ENCODE peak calls at places on chromosomes 6 and 20, in four cellular contexts. M, Q, H and P are unnamed samples. For H3K4me1, the result is how much of the 10 kb centered on the place peaks cover.

GRCh38 chr20:46206025-46206424 is 87.9 kb downstream of the CD40 start:
- DNase-seq in M (peak), Q (peak), H (no peak), P (no peak)

GRCh38 chr6:84979541-84979940 is 215.1 kb upstream of the TBX18 start:
- DNase-seq in M (no peak), Q (no peak), H (no peak), P (no peak)

GRCh38 chr6:130425532-130425931 is 59.7 kb downstream of the TMEM200A start:
- DNase-seq in M (peak), Q (no peak), H (no peak), P (no peak)

GRCh38 chr6:37550436-37550835 is 50.7 kb upstream of the CCDC167 start:
- DNase-seq in M (peak), Q (no peak), H (no peak), P (no peak)

GRCh38 chr20:32585519-32586127 is 490 bp upstream of the NOL4L start:
- DNase-seq in M (no peak), Q (no peak), H (no peak), P (no peak)

GRCh38 chr20:40938020-40938419 is 90.6 kb upstream of the TOP1 start:
- DNase-seq in M (no peak), Q (no peak), H (no peak), P (no peak)

GRCh38 chr6:132101550-132101949 is 150.4 kb upstream of the CCN2 start:
- DNase-seq in M (no peak), Q (no peak), H (no peak), P (no peak)

GRCh38 chr6:25579902-25580495 is 72.0 kb upstream of the SCGN start:
- DNase-seq in M (no peak), Q (no peak), H (no peak), P (no peak)

GRCh38 chr6:22149081-22149480 is 147.8 kb downstream of the PRL start:
- DNase-seq in M (no peak), Q (no peak), H (no peak), P (no peak)

GRCh38 chr6:110822248-110822647 is 7.0 kb upstream of the CDK19 start:
- DNase-seq in M (no peak), Q (no peak), H (no peak), P (no peak)

DNA sequence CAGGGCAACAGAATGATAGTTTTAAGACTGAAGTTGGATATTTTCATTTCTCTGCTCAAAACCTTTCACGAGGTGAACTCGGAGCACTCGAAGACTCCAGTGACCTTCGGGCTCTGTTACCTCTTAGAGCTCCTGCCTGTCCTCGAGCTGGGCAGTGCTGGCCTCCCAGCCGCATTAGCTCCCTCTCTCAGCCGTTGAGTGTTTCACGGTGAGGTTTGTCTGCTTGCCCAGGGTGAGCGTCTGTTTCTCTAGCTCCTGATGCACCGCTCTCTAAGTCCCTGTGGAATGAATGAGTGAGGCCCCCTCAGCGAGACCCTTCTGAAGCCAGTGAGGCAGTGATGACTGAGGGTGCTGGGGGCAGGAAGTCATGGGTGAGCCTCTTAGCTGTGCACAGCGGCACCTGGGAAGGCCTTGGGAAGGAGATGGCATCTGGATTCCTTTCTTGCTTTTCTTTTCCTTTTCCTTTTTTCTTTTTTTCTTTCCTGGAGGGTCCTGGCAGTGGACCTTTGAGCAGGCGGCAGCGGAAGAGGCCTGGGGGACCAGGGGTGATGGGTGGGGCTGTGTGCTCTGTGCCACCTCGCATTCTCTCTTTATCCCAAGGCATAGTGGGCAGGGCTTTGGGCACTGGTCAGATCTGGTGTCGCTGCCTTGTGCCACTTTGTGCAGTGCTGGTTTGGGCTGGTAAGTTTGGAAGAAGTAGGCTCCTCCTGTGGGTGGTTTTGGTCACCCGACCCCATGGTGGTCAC is 2.2 kb downstream of the PSMG4 start:
- DNase-seq in M (no peak), Q (no peak), H (no peak), P (no peak)
- H3K4me1 ChIP-seq in M (under half), Q (under half), H (under half), P (under half)

GRCh38 chr6:2853766-2854393 is 12.2 kb upstream of the SERPINB1 start:
- DNase-seq in M (peak), Q (peak), H (no peak), P (no peak)
- H3K4me3 ChIP-seq in M (peak), Q (peak), H (peak), P (no peak)

DNA sequence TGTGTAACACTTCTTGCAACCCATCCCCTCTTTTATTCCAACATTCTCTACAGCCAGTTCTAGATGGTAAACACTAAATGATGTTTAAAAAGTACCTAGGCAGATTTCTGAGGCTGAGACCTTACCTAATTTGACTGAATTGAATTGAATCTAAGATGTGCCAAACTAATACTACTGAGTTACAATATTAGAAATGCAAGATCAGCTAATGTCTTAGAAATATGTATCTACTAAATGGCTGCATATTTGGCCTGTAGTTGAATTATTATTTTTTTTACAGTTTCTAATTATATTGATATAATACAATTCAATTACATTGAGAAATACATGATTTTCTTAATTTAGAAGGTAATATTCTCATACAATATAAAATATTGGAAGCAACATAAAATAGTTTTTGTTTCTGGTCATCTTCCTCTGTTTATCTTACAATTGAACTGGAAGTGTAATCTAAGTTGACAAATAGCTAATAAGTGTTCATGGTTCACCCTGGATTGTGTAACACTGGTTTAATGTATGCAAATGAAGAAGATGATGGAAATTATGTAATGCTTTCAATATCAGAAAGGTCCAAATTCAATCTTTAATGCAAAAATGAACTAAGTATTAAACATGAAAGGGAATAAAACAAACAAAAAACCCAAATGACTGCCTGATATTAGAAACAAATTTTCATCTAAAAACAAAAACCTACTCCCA is 2.9 kb downstream of the MAP3K7 start:
- DNase-seq in M (no peak), Q (no peak), H (no peak), P (no peak)
- H3K4me1 ChIP-seq in M (under half), Q (under half), H (under half), P (under half)

GRCh38 chr20:29740951-29741593 is 1516.4 kb upstream of the DEFB115 start:
- DNase-seq in M (no peak), Q (no peak), H (no peak), P (no peak)

GRCh38 chr20:29742699-29743100 is 1514.8 kb upstream of the DEFB115 start:
- DNase-seq in M (no peak), Q (no peak), H (no peak), P (no peak)

GRCh38 chr20:29741594-29741893 is 1515.9 kb upstream of the DEFB115 start:
- DNase-seq in M (no peak), Q (no peak), H (no peak), P (no peak)

GRCh38 chr20:29741894-29742698 is 1515.4 kb upstream of the DEFB115 start:
- DNase-seq in M (no peak), Q (no peak), H (no peak), P (no peak)

GRCh38 chr20:29740601-29740950 is 1516.9 kb upstream of the DEFB115 start:
- DNase-seq in M (no peak), Q (no peak), H (no peak), P (no peak)
- H3K4me3 ChIP-seq in M (no peak), Q (no peak), H (no peak), P (no peak)

GRCh38 chr6:43293698-43294097 is 4.4 kb upstream of the SLC22A7 start:
- DNase-seq in M (no peak), Q (no peak), H (no peak), P (no peak)
- H3K4me1 ChIP-seq in M (under half), Q (under half), H (under half), P (under half)

GRCh38 chr6:150765457-150765764 is 100.1 kb upstream of the MTHFD1L start:
- DNase-seq in M (no peak), Q (no peak), H (no peak), P (no peak)

GRCh38 chr6:150767585-150768164 is 97.8 kb upstream of the MTHFD1L start:
- DNase-seq in M (no peak), Q (no peak), H (no peak), P (no peak)

GRCh38 chr6:150767161-150767560 is 98.3 kb upstream of the MTHFD1L start:
- DNase-seq in M (no peak), Q (no peak), H (no peak), P (no peak)

GRCh38 chr6:150764638-150765456 is 100.7 kb upstream of the MTHFD1L start:
- DNase-seq in M (no peak), Q (no peak), H (no peak), P (no peak)

GRCh38 chr6:150766201-150766997 is 99.1 kb upstream of the MTHFD1L start:
- DNase-seq in M (no peak), Q (no peak), H (no peak), P (no peak)
- H3K4me3 ChIP-seq in M (no peak), Q (no peak), H (no peak), P (no peak)

DNA sequence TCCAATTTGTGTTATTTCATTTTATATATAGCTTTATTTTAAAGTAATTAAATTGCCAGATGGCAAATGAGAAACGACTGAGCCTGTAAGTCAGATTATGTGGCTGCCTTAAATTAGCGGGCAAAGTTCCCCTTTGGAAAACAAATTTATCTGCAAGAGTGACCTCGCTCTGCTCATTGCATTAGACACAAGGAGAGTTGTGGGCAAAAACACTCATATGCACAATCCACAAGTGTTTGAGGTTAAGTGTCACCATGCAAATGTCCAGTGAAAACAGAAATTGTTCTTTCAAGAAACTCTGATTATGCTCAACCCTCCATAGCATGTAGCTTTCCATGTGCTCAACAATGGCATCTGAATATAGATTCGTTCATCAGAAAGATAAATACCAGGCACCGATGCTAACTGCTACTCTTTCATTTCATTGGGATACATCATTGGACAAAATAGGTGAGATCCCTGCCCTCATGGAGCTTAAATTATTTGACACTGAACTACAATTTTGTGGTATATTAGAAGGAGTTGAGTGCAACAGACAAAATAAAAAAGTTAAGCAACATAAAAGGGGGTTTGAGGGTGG is 1.7 kb upstream of the NHSL1 start:
- DNase-seq in M (peak), Q (no peak), H (no peak), P (no peak)
- H3K4me1 ChIP-seq in M (under half), Q (under half), H (under half), P (under half)